ENCODE peak calls at places on chromosomes 13 and 19, in four cellular contexts. One of them, this sample, is unnamed.

GRCh38 chr19:39607021-39607420 is 4.7 kb downstream of the LGALS13 start:
- DNase-seq in mesendoderm: no peak
- DNase-seq in H9: no peak
- DNase-seq in H1: no peak
- DNase-seq in this sample: no peak

GRCh38 chr13:58594978-58595600 is 963.5 kb downstream of the PCDH17 start:
- DNase-seq in mesendoderm: no peak
- DNase-seq in H9: no peak
- DNase-seq in H1: no peak
- DNase-seq in this sample: no peak

GRCh38 chr13:31050486-31051400 is 111.0 kb downstream of the HSPH1 start:
- DNase-seq in mesendoderm: peak
- DNase-seq in H9: no peak
- DNase-seq in H1: no peak
- DNase-seq in this sample: peak

GRCh38 chr13:35600137-35600536 is 123.6 kb upstream of the MAB21L1 start:
- DNase-seq in mesendoderm: no peak
- DNase-seq in H9: no peak
- DNase-seq in H1: no peak
- DNase-seq in this sample: peak

GRCh38 chr13:110062077-110062776 is 244.7 kb downstream of the COL4A1 start:
- DNase-seq in mesendoderm: no peak
- DNase-seq in H9: no peak
- DNase-seq in H1: no peak
- DNase-seq in this sample: peak

GRCh38 chr19:11321206-11322126 is 18.0 kb downstream of the RAB3D start:
- DNase-seq in mesendoderm: peak
- DNase-seq in H9: no peak
- DNase-seq in H1: no peak
- DNase-seq in this sample: no peak

GRCh38 chr19:31312629-31313244 is 36.5 kb downstream of the TSHZ3 start:
- DNase-seq in mesendoderm: no peak
- DNase-seq in H9: no peak
- DNase-seq in H1: no peak
- DNase-seq in this sample: no peak

GRCh38 chr13:65594255-65594654 is 1635.9 kb downstream of the PCDH9 start:
- DNase-seq in mesendoderm: no peak
- DNase-seq in H9: no peak
- DNase-seq in H1: no peak
- DNase-seq in this sample: peak

GRCh38 chr13:36848228-36848982 is 29.4 kb downstream of the RFXAP start:
- DNase-seq in mesendoderm: peak
- DNase-seq in H9: no peak
- DNase-seq in H1: peak
- DNase-seq in this sample: peak

GRCh38 chr19:33399081-33399744 is 25.7 kb downstream of the CEBPG start:
- DNase-seq in mesendoderm: no peak
- DNase-seq in H9: no peak
- DNase-seq in H1: no peak
- DNase-seq in this sample: no peak

GRCh38 chr19:48203227-48203793 is 32.8 kb downstream of the ZSWIM9 start:
- DNase-seq in mesendoderm: no peak
- DNase-seq in H9: no peak
- DNase-seq in H1: no peak
- DNase-seq in this sample: no peak

GRCh38 chr19:46818812-46819211 is 30.4 kb upstream of the SLC1A5 start:
- DNase-seq in mesendoderm: peak
- DNase-seq in H9: peak
- DNase-seq in H1: peak
- DNase-seq in this sample: peak

GRCh38 chr13:113905018-113905417 is 41.1 kb upstream of the GAS6 start:
- DNase-seq in mesendoderm: no peak
- DNase-seq in H9: no peak
- DNase-seq in H1: no peak
- DNase-seq in this sample: no peak

GRCh38 chr13:86945596-86945995 is 725.6 kb upstream of the SLITRK5 start:
- DNase-seq in mesendoderm: no peak
- DNase-seq in H9: no peak
- DNase-seq in H1: no peak
- DNase-seq in this sample: no peak

GRCh38 chr19:1369214-1369805 is 14.4 kb upstream of the NDUFS7 start:
- DNase-seq in mesendoderm: no peak
- DNase-seq in H9: no peak
- DNase-seq in H1: no peak
- DNase-seq in this sample: no peak

GRCh38 chr19:5703819-5704818 is 14.0 kb downstream of the RPL36 start:
- DNase-seq in mesendoderm: no peak
- DNase-seq in H9: no peak
- DNase-seq in H1: no peak
- DNase-seq in this sample: no peak

GRCh38 chr19:2993579-2993978 is 16.2 kb downstream of the TLE6 start:
- DNase-seq in mesendoderm: no peak
- DNase-seq in H9: no peak
- DNase-seq in H1: no peak
- DNase-seq in this sample: no peak

GRCh38 chr19:49243129-49243528 is 81.9 kb downstream of the SLC6A16 start:
- DNase-seq in mesendoderm: no peak
- DNase-seq in H9: no peak
- DNase-seq in H1: no peak
- DNase-seq in this sample: no peak

GRCh38 chr13:32135655-32136054 is 104.1 kb downstream of the FRY start:
- DNase-seq in mesendoderm: no peak
- DNase-seq in H9: no peak
- DNase-seq in H1: no peak
- DNase-seq in this sample: peak

GRCh38 chr19:12098040-12098439 is 33.5 kb downstream of the ZNF844 start:
- DNase-seq in mesendoderm: no peak
- DNase-seq in H9: no peak
- DNase-seq in H1: no peak
- DNase-seq in this sample: no peak

GRCh38 chr19:1862424-1863307 is 713 bp downstream of the KLF16 start:
- DNase-seq in mesendoderm: peak
- DNase-seq in H9: no peak
- DNase-seq in H1: peak
- DNase-seq in this sample: no peak

GRCh38 chr13:113584870-113585671 is 518 bp downstream of the TFDP1 start:
- DNase-seq in mesendoderm: peak
- DNase-seq in H9: peak
- DNase-seq in H1: peak
- DNase-seq in this sample: no peak

GRCh38 chr13:72622546-72622945 is 104.9 kb downstream of the MZT1 start:
- DNase-seq in mesendoderm: no peak
- DNase-seq in H9: no peak
- DNase-seq in H1: no peak
- DNase-seq in this sample: no peak
- H3K56ac ChIP-seq in mesendoderm: no peak
- H3K56ac ChIP-seq in H9: no peak
- H3K56ac ChIP-seq in H1: no peak
- H3K56ac ChIP-seq in this sample: no peak

GRCh38 chr19:18776736-18777135 is 14.4 kb downstream of the COMP start:
- DNase-seq in mesendoderm: peak
- DNase-seq in H9: no peak
- DNase-seq in H1: no peak
- DNase-seq in this sample: peak

GRCh38 chr19:18774782-18775444 is 16.2 kb downstream of the COMP start:
- DNase-seq in mesendoderm: no peak
- DNase-seq in H9: no peak
- DNase-seq in H1: no peak
- DNase-seq in this sample: no peak

GRCh38 chr19:18776288-18776594 is 14.9 kb downstream of the COMP start:
- DNase-seq in mesendoderm: peak
- DNase-seq in H9: no peak
- DNase-seq in H1: no peak
- DNase-seq in this sample: peak

GRCh38 chr19:18777156-18777724 is 13.9 kb downstream of the COMP start:
- DNase-seq in mesendoderm: no peak
- DNase-seq in H9: no peak
- DNase-seq in H1: no peak
- DNase-seq in this sample: no peak

DNA sequence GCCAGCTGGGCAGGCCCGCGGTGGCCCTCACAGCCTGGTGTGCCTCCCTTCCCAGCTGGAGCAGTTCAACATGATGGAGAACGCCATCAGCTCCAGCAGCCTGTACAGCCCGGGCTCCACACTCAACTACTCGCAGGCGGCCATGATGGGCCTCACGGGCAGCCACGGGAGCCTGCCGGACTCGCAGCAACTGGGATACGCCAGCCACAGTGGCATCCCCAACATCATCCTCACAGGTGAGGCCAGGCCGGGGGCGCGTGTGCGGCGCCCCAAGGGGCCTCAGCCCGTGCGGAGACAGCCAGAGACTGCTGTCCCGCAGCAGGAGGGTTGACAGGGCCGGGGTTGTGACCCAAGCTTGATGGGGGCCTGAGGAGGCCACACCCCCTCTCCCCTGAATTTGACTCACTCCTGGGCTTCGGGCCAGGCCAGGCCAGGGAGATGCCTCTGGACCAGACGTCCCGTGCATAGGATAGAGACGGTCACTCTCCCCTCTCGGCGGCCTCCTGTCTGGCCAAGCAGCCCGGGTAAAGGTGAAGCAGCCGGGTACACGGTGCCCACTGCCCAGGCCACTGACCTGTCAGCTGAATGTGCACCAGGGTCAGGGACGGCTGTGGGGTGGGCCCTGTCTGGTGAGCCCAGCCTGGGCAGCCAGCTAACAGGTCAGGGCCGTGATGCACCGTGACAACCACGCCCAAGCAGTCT is 15.4 kb downstream of the COMP start:
- DNase-seq in mesendoderm: no peak
- DNase-seq in H9: no peak
- DNase-seq in H1: no peak
- DNase-seq in this sample: peak
- H3K56ac ChIP-seq in mesendoderm: no peak
- H3K56ac ChIP-seq in H9: no peak
- H3K56ac ChIP-seq in H1: no peak
- H3K56ac ChIP-seq in this sample: no peak

DNA sequence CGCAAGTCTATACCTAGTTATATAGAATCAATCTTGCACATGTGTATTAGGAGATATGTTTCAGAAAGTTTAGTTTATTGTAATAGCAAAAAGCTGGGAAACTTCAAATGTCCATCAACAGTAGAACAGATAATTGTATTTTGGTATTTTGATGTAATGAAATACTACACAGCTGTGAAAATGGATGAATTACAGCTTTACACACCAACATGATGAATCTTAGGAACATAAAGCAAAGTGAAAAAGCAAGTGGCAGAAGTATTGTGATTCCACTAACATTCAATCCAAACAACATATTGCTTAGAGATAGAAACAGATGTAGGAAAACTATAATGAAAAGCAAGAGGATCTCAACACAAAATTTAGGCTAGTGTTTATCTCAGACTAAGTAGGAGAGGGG is 72.5 kb downstream of the RUBCNL start:
- DNase-seq in mesendoderm: no peak
- DNase-seq in H9: no peak
- DNase-seq in H1: no peak
- DNase-seq in this sample: no peak
- H3K56ac ChIP-seq in mesendoderm: no peak
- H3K56ac ChIP-seq in H9: no peak
- H3K56ac ChIP-seq in H1: no peak
- H3K56ac ChIP-seq in this sample: no peak

GRCh38 chr13:99477493-99477892 is 23.8 kb upstream of the TM9SF2 start:
- DNase-seq in mesendoderm: no peak
- DNase-seq in H9: no peak
- DNase-seq in H1: no peak
- DNase-seq in this sample: no peak
- H3K56ac ChIP-seq in mesendoderm: no peak
- H3K56ac ChIP-seq in H9: no peak
- H3K56ac ChIP-seq in H1: no peak
- H3K56ac ChIP-seq in this sample: no peak

GRCh38 chr13:79776538-79776937 is 295.6 kb downstream of the NDFIP2 start:
- DNase-seq in mesendoderm: no peak
- DNase-seq in H9: no peak
- DNase-seq in H1: no peak
- DNase-seq in this sample: peak

GRCh38 chr13:79777504-79777903 is 296.5 kb downstream of the NDFIP2 start:
- DNase-seq in mesendoderm: no peak
- DNase-seq in H9: no peak
- DNase-seq in H1: no peak
- DNase-seq in this sample: no peak

GRCh38 chr13:79772811-79773210 is 291.9 kb downstream of the NDFIP2 start:
- DNase-seq in mesendoderm: no peak
- DNase-seq in H9: no peak
- DNase-seq in H1: no peak
- DNase-seq in this sample: no peak

GRCh38 chr13:79779061-79779460 is 298.1 kb downstream of the NDFIP2 start:
- DNase-seq in mesendoderm: no peak
- DNase-seq in H9: no peak
- DNase-seq in H1: no peak
- DNase-seq in this sample: no peak

GRCh38 chr13:79775830-79776229 is 294.9 kb downstream of the NDFIP2 start:
- DNase-seq in mesendoderm: peak
- DNase-seq in H9: no peak
- DNase-seq in H1: no peak
- DNase-seq in this sample: peak
- H3K56ac ChIP-seq in mesendoderm: no peak
- H3K56ac ChIP-seq in H9: no peak
- H3K56ac ChIP-seq in H1: no peak
- H3K56ac ChIP-seq in this sample: no peak

GRCh38 chr13:42991892-42992584 is at the start of gene EPSTI1:
- DNase-seq in mesendoderm: peak
- DNase-seq in H9: peak
- DNase-seq in H1: peak
- DNase-seq in this sample: peak
- H3K56ac ChIP-seq in mesendoderm: peak
- H3K56ac ChIP-seq in H9: no peak
- H3K56ac ChIP-seq in H1: no peak
- H3K56ac ChIP-seq in this sample: peak

DNA sequence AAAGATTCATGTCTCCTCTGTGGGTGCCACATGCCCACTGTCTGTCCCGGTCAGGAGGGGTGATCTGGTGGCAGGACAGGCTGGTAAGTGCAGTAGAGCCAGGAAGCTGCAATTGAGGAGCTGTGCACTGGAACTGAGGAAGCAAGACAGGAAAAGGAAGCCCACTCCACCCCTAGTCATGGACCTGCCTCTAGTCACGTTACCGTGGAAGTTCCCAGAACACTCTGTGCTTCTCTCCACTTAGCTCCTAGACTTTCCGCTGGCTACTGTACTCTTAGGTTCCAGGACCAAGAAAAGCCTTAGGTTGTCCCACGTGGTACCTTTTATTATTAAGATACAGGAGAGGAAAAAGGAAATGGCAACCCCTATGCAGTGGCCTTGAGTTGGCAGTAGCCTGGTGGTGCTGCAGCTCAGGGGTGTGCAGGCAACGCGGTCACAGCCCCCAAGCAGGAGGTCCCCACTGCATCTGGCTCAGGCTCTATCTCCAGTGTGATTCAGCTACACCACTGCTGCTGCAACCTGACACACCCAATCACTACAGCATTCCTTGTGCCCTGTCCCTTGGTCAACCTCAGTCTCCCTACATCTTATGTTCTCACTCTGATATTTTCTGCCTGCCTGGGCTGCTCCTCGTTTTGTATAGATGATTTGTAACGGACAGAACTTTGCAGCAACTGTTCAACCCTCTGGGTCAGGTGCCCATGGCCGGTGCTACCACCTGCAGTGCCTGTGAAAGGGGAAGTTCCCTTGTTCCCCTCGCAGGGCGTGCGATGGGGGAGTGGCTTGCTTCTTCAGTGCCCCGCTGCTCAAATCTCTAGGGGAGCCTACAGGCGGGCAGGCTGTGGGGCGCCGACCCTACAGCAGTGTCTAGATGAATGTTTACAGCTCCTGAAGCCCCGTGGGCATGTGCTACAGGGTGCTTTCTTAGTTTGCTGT is 24.4 kb upstream of the GPR12 start:
- DNase-seq in mesendoderm: peak
- DNase-seq in H9: peak
- DNase-seq in H1: peak
- DNase-seq in this sample: no peak
- H3K56ac ChIP-seq in mesendoderm: peak
- H3K56ac ChIP-seq in H9: no peak
- H3K56ac ChIP-seq in H1: no peak
- H3K56ac ChIP-seq in this sample: no peak